ENCODE peak calls at places on chromosome 11, in six cellular contexts. H is CD8-positive, alpha-beta memory T cell; E is PC-3; M is right atrium auricular region; K is right cardiac atrium; U is left ventricle myocardium inferior. D is an unnamed sample.

GRCh38 chr11:57290288-57290687 is 34.5 kb downstream of the TNKS1BP1 start:
- DNase-seq in H (no peak), E (peak; percentile 29), U (no peak), M (no peak), K (no peak), D (no peak)

GRCh38 chr11:59172345-59173079 is 580 bp downstream of the DTX4 start:
- DNase-seq in H (no peak), E (peak; percentile 13), U (no peak), K (no peak), M (no peak), D (no peak)

GRCh38 chr11:114846040-114846791 is 167.9 kb downstream of the NXPE2 start:
- DNase-seq in E (no peak), K (peak; percentile 57), M (no peak), U (peak; percentile 63), H (no peak), D (no peak)

GRCh38 chr11:60855726-60856633 is at the start of gene PTGDR2:
- DNase-seq in H (no peak), U (no peak), M (no peak), E (no peak), K (no peak), D (no peak)

GRCh38 chr11:5881756-5882155 is 1.3 kb downstream of the OR52E4 start:
- DNase-seq in U (no peak), K (no peak), H (no peak), E (no peak), M (no peak), D (no peak)

GRCh38 chr11:8206251-8207079 is 37.6 kb upstream of the RIC3 start:
- DNase-seq in H (no peak), K (peak; percentile 63), E (no peak), U (peak; percentile 41), M (no peak), D (no peak)

GRCh38 chr11:91946397-91947090 is 278.1 kb upstream of the FAT3 start:
- DNase-seq in M (no peak), H (no peak), K (no peak), E (no peak), U (no peak), D (no peak)

GRCh38 chr11:100338144-100338840 is 348.8 kb upstream of the ARHGAP42 start:
- DNase-seq in E (no peak), K (no peak), H (no peak), M (no peak), U (no peak), D (no peak)

GRCh38 chr11:68282141-68282860 is 10.5 kb upstream of the C11orf24 start:
- DNase-seq in K (no peak), M (no peak), H (peak; percentile 15), E (no peak), U (no peak), D (no peak)

GRCh38 chr11:86891020-86891419 is 64.2 kb downstream of the FZD4 start:
- DNase-seq in E (no peak), K (no peak), H (no peak), U (no peak), M (no peak), D (no peak)

GRCh38 chr11:74474316-74474715 is 7.0 kb upstream of the KCNE3 start:
- DNase-seq in E (no peak), U (peak; percentile 23), M (no peak), H (no peak), K (peak; percentile 32), D (no peak)
- H3K27me3 ChIP-seq in E (no peaks in the 10 kb centered on the region), U (peaks cover 9% of the 10 kb centered on the region), M (no peaks in the 10 kb centered on the region), H (no peaks in the 10 kb centered on the region), K (no peaks in the 10 kb centered on the region), D (no peaks in the 10 kb centered on the region)

DNA sequence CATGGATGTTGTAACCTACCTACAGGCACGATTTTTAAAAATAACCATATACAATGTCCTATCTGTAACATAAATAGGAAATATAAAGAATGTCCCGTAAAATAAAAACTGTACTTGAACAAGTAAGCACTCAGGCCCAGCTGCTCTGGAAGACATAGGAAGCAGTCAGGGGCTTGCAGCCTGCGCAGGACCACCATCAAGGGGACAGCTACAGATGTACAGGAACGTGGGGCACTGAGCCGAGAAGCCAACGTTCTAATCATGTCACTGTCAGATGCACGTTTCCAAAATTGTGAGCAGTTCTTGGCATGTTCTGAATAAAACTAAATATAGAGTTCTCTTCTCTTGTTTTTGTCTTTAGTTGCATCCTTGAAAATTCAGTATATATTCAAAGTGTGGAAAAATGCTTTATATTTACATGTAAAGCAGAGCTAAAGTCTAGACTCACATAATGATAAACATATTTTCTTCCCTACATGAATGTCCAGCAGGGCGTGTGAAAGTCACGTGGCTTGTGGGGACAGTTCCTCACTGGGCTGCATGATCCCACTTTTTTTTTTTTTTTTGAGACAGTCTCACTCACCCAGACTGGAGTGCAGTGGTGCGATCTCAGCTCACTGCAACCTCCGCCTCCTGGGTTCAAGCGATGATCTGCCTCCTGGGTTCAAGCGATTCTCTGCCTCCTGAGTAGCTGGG is 28.4 kb upstream of the TSPAN18 start:
- DNase-seq in K (peak; percentile 29), U (no peak), E (no peak), M (no peak), H (no peak), D (no peak)
- H3K27me3 ChIP-seq in K (no peaks in the 10 kb centered on the region), U (no peaks in the 10 kb centered on the region), E (peaks cover 13% of the 10 kb centered on the region), M (no peaks in the 10 kb centered on the region), H (no peaks in the 10 kb centered on the region), D (peaks cover 2% of the 10 kb centered on the region)

GRCh38 chr11:31795706-31796522 is 15.2 kb downstream of the PAX6 start:
- DNase-seq in U (no peak), M (no peak), K (no peak), E (no peak), H (no peak), D (no peak)
- H3K27me3 ChIP-seq in U (peaks cover 84% of the 10 kb centered on the region), M (peaks cover 34% of the 10 kb centered on the region), K (peaks cover 3% of the 10 kb centered on the region), E (no peaks in the 10 kb centered on the region), H (peaks cover 36% of the 10 kb centered on the region), D (peaks cover 50% of the 10 kb centered on the region)

DNA sequence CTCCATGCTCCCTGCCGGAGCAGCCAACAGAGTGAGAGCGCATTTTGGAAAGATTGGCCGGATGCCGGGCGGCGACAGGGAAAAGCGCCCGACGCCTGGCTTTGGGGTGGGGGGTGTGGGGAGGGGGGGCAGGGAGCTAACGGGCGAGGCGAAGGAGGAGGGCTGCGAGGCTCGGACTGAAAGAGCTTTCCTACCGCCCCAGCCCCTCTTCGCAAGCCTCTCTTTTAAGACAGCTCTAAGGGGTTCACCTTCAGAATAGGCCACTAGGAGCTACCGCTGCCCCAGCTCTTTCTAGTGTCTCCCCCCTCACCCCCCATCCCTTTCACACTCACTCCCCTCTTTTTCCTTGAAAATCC is 3.5 kb upstream of the DBX1 start:
- DNase-seq in U (no peak), M (no peak), H (no peak), K (no peak), E (no peak), D (no peak)
- H3K27me3 ChIP-seq in U (peaks cover 100% of the 10 kb centered on the region), M (peaks cover 49% of the 10 kb centered on the region), H (peaks cover 64% of the 10 kb centered on the region), K (peaks cover 9% of the 10 kb centered on the region), E (peaks cover 66% of the 10 kb centered on the region), D (peaks cover 88% of the 10 kb centered on the region)

D was measured in iPS DF 6.9.